ENCODE peak calls at places on chromosomes 3 and 15, in nine cellular contexts. N is cardiac muscle cell, F is lower lobe of right lung, M is psoas muscle, G is BJ, D is dorsolateral prefrontal cortex, Z is GM10248, A is neural progenitor cell, P is osteoblast. S is an unnamed sample.
A peak's percentile ranks its signal among the peaks of the same experiment; 100 is the strongest.

GRCh38 chr3:185824467-185825378 is at the start of gene IGF2BP2:
- DNase-seq in N (peak; percentile 90), F (peak; percentile 83), M (peak; percentile 54), G (no peak), D (no peak), Z (peak; percentile 64), A (peak; percentile 96), P (peak; percentile 98), S (peak; percentile 65)

GRCh38 chr15:99413955-99414754 is 151.6 kb upstream of the MEF2A start:
- DNase-seq in N (no peak), F (no peak), M (no peak), G (no peak), D (no peak), Z (peak; percentile 11), A (no peak), P (no peak), S (no peak)

GRCh38 chr15:66803182-66803729 is 101.2 kb downstream of the SMAD6 start:
- DNase-seq in N (peak; percentile 85), F (peak; percentile 93), M (peak; percentile 92), G (peak; percentile 91), D (no peak), Z (no peak), A (peak; percentile 81), P (peak; percentile 98), S (no peak)

GRCh38 chr15:76866716-76867321 is 38.3 kb downstream of the SCAPER start:
- DNase-seq in N (no peak), F (no peak), M (no peak), G (peak; percentile 30), D (no peak), Z (no peak), A (peak; percentile 37), P (peak; percentile 25), S (no peak)

GRCh38 chr3:123080864-123081562 is 14.2 kb downstream of the PDIA5 start:
- DNase-seq in N (no peak), F (no peak), M (no peak), G (no peak), D (no peak), Z (no peak), A (no peak), P (no peak), S (no peak)

GRCh38 chr15:60272623-60273022 is 125.2 kb downstream of the ANXA2 start:
- DNase-seq in N (no peak), F (no peak), M (no peak), G (no peak), D (no peak), Z (no peak), A (no peak), P (no peak), S (no peak)

GRCh38 chr15:69415381-69415780 is 1.2 kb downstream of the KIF23 start:
- DNase-seq in N (no peak), F (no peak), M (no peak), G (no peak), D (no peak), Z (no peak), A (no peak), P (no peak), S (no peak)

GRCh38 chr3:73868688-73869315 is 244.1 kb upstream of the PDZRN3 start:
- DNase-seq in N (peak; percentile 57), F (no peak), M (no peak), G (peak; percentile 0), D (no peak), Z (no peak), A (peak; percentile 52), P (peak; percentile 86), S (no peak)

GRCh38 chr3:124587053-124587408 is 143.2 kb upstream of the UMPS start:
- DNase-seq in N (no peak), F (no peak), M (no peak), G (no peak), D (no peak), Z (no peak), A (peak; percentile 8), P (peak; percentile 23), S (no peak)

GRCh38 chr3:52917044-52917443 is 19.7 kb upstream of the STIMATE start:
- DNase-seq in N (no peak), F (no peak), M (no peak), G (no peak), D (no peak), Z (no peak), A (no peak), P (no peak), S (no peak)

GRCh38 chr3:100073555-100074307 is 40.6 kb downstream of the FILIP1L start:
- DNase-seq in N (peak; percentile 56), F (no peak), M (no peak), G (peak; percentile 81), D (no peak), Z (no peak), A (peak; percentile 67), P (peak; percentile 68), S (peak; percentile 46)

GRCh38 chr3:32455609-32456428 is 46.8 kb downstream of the CMTM6 start:
- DNase-seq in N (no peak), F (no peak), M (no peak), G (no peak), D (no peak), Z (no peak), A (no peak), P (no peak), S (no peak)

GRCh38 chr15:29651476-29652072 is 170.7 kb downstream of the TJP1 start:
- DNase-seq in N (no peak), F (no peak), M (no peak), G (no peak), D (no peak), Z (no peak), A (peak; percentile 25), P (no peak), S (no peak)

GRCh38 chr15:29652595-29652994 is 169.7 kb downstream of the TJP1 start:
- DNase-seq in N (no peak), F (no peak), M (no peak), G (no peak), D (no peak), Z (no peak), A (no peak), P (no peak), S (no peak)

DNA sequence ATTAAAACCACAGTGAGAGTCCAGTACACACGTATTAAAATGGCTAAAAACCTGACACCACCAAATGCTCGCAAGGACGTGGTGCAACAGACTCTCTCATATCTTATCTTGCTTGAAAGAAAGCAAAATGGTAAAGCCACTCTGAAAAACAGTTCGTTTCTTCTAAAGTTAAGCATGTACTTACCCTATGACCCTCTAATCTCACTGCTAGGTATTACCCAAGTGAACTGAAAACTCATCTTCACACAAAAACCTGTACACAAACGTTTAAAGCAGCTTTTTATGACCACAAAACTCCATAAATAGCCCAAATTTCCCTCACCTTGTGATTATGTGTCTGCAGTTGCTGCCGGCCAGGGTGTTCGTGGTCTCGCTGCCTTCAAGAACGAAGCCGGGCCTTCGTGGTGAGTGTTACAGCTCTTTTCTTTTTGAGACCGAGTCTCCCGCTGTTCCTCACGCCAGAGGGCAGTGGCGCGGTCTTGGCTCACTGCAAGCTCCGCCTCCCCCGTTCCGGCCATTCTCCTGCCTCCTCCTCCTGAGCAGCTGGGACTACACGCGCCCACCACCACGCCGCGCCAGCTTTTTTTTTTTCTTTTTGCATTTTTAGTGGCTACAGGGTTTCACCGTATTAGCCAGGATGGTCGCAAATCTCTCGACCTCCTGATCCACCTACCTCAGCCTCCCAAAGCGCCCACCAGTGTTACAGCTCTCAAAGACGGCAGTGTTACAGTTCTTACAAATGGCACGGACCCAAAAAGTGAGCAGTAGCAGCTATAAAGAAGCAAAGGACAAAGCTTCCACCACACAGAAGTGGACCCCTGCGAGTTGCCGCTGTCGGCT is 165.4 kb downstream of the TJP1 start:
- DNase-seq in N (peak; percentile 46), F (no peak), M (no peak), G (no peak), D (no peak), Z (no peak), A (peak; percentile 86), P (peak; percentile 79), S (no peak)
- TF ChIP-seq CTCF in N (no peak), F (no peak), M (no peak), G (no peak), D (no peak), Z (no peak), A (peak; percentile 37), P (no peak), S (no peak)

GRCh38 chr15:64155802-64156651 is 4.5 kb downstream of the SNX22 start:
- DNase-seq in N (no peak), F (no peak), M (no peak), G (no peak), D (no peak), Z (no peak), A (no peak), P (no peak), S (peak; percentile 10)

GRCh38 chr15:64158363-64159134 is 4.3 kb downstream of the PPIB start:
- DNase-seq in N (peak; percentile 83), F (no peak), M (no peak), G (no peak), D (no peak), Z (no peak), A (no peak), P (no peak), S (no peak)

GRCh38 chr15:64153480-64154367 is 2.2 kb downstream of the SNX22 start:
- DNase-seq in N (peak; percentile 90), F (peak; percentile 93), M (peak; percentile 89), G (peak; percentile 28), D (peak; percentile 92), Z (peak; percentile 92), A (peak; percentile 90), P (peak; percentile 100), S (peak; percentile 86)

GRCh38 chr15:64157599-64158125 is 5.2 kb downstream of the PPIB start:
- DNase-seq in N (no peak), F (no peak), M (no peak), G (no peak), D (no peak), Z (no peak), A (no peak), P (no peak), S (no peak)

GRCh38 chr15:64156652-64157331 is 5.3 kb downstream of the SNX22 start:
- DNase-seq in N (no peak), F (no peak), M (no peak), G (no peak), D (no peak), Z (no peak), A (no peak), P (no peak), S (no peak)
- TF ChIP-seq CTCF in N (no peak), F (no peak), M (no peak), G (no peak), D (no peak), Z (no peak), A (no peak), P (no peak), S (no peak)

GRCh38 chr3:166902374-166902773 is 477.7 kb downstream of the ZBBX start:
- DNase-seq in N (no peak), F (no peak), M (no peak), G (no peak), D (no peak), Z (no peak), A (no peak), P (no peak), S (no peak)
- TF ChIP-seq CTCF in N (no peak), F (no peak), M (no peak), G (no peak), D (no peak), Z (no peak), A (no peak), P (no peak), S (no peak)

DNA sequence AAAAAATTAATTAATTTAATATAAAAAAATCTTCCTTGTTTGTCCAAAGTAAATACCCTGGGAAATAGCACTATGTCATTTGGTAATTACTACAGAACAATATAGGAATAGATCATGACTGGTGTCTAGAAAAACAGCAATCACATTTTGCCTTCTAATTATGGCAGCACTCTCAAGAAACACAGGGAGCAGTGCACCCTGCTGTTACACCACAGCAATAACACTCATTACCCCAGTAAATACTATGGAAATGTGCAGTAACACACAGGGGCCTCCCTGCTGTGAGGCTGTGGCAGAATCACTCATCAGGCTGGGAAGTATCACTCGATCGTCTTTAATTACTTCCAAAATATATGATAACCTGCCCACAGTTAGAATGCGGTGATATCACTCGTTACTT is 646.0 kb downstream of the TUSC7 start:
- DNase-seq in N (peak; percentile 50), F (no peak), M (no peak), G (no peak), D (no peak), Z (peak; percentile 11), A (peak; percentile 71), P (no peak), S (no peak)
- TF ChIP-seq CTCF in N (peak; percentile 12), F (no peak), M (no peak), G (peak; percentile 48), D (peak; percentile 49), Z (peak; percentile 27), A (peak; percentile 54), P (peak; percentile 45), S (peak; percentile 32)

S was measured in CD14-positive monocyte.